ENCODE peak calls at places on chromosomes 11 and 22, in nine cellular contexts. I is Peyer's patch, T is foreskin fibroblast, V is left ventricle myocardium inferior, P is neural crest cell, H is heart right ventricle, Z is mammary epithelial cell, S is HFFc6, L is GM13977. U is an unnamed sample.

GRCh38 chr11:117823941-117824420 is 563 bp downstream of the FXYD2 start:
- DNase-seq in V (peak; percentile 88), S (no peak), I (peak; percentile 49), T (peak; percentile 36), H (peak; percentile 81), Z (no peak), P (no peak), L (no peak), U (peak; percentile 32)

GRCh38 chr11:65420506-65421203 is 1.9 kb upstream of the NEAT1 start:
- DNase-seq in S (no peak), T (no peak), V (no peak), P (no peak), H (no peak), I (peak; percentile 47), L (no peak), Z (no peak), U (no peak)

GRCh38 chr11:45500457-45500856 is 165.0 kb downstream of the CHST1 start:
- DNase-seq in I (no peak), S (no peak), H (no peak), L (no peak), P (peak; percentile 45), V (no peak), T (no peak), Z (no peak), U (no peak)

GRCh38 chr11:45217991-45218390 is 68.2 kb downstream of the SYT13 start:
- DNase-seq in I (no peak), H (no peak), S (no peak), P (no peak), L (no peak), Z (peak; percentile 1), T (peak; percentile 34), V (no peak), U (no peak)

GRCh38 chr22:27930246-27931060 is 11.4 kb upstream of the PITPNB start:
- DNase-seq in P (no peak), I (no peak), Z (peak; percentile 87), S (peak; percentile 15), V (no peak), L (no peak), T (peak; percentile 44), H (no peak), U (no peak)

GRCh38 chr22:33335611-33336279 is 277.6 kb upstream of the SYN3 start:
- DNase-seq in T (no peak), I (no peak), L (no peak), P (no peak), S (no peak), Z (no peak), V (no peak), H (no peak), U (no peak)

GRCh38 chr22:39927544-39927943 is 26.7 kb downstream of the GRAP2 start:
- DNase-seq in I (no peak), S (no peak), Z (no peak), V (no peak), T (no peak), L (no peak), P (no peak), H (no peak), U (no peak)

GRCh38 chr11:6705905-6706535 is 22.9 kb upstream of the MRPL17 start:
- DNase-seq in S (peak; percentile 63), L (peak; percentile 51), H (no peak), V (no peak), P (peak; percentile 55), T (peak; percentile 82), Z (peak; percentile 21), I (peak; percentile 74), U (peak; percentile 21)

GRCh38 chr22:23749747-23750373 is 1.1 kb downstream of the ZNF70 start:
- DNase-seq in P (no peak), Z (no peak), H (no peak), S (no peak), T (no peak), L (peak; percentile 10), I (no peak), V (no peak), U (no peak)

GRCh38 chr11:129595043-129595962 is 219.7 kb downstream of the BARX2 start:
- DNase-seq in L (no peak), V (no peak), P (no peak), Z (no peak), I (no peak), S (no peak), H (no peak), T (no peak), U (no peak)

GRCh38 chr11:119672597-119672996 is 56.4 kb downstream of the NECTIN1 start:
- DNase-seq in T (no peak), L (no peak), H (no peak), Z (no peak), V (no peak), S (no peak), I (no peak), P (no peak), U (no peak)

GRCh38 chr11:43810929-43811596 is 69.6 kb upstream of the ALKBH3 start:
- DNase-seq in L (no peak), T (peak; percentile 12), I (no peak), P (no peak), V (no peak), S (no peak), H (no peak), Z (no peak), U (no peak)
- TF ChIP-seq CTCF in L (no peak), T (peak; percentile 18), I (peak; percentile 13), P (peak; percentile 30), V (peak; percentile 64), S (no peak), H (peak; percentile 49), Z (no peak), U (no peak)

GRCh38 chr11:102666331-102666957 is 39.1 kb downstream of the MMP27 start:
- DNase-seq in V (no peak), Z (peak; percentile 37), H (no peak), T (peak; percentile 75), L (peak; percentile 43), P (peak; percentile 3), I (peak; percentile 56), S (peak; percentile 46), U (no peak)

GRCh38 chr11:102661040-102661439 is 35.9 kb upstream of the MMP20 start:
- DNase-seq in V (no peak), T (no peak), L (no peak), S (no peak), P (no peak), Z (no peak), H (no peak), I (no peak), U (no peak)

GRCh38 chr11:102662607-102663006 is 37.5 kb upstream of the MMP20 start:
- DNase-seq in P (no peak), S (no peak), L (no peak), H (no peak), Z (no peak), V (no peak), I (no peak), T (no peak), U (no peak)

GRCh38 chr11:102669664-102670063 is 35.9 kb downstream of the MMP27 start:
- DNase-seq in V (no peak), I (no peak), T (peak; percentile 42), H (no peak), Z (no peak), L (no peak), S (no peak), P (no peak), U (no peak)

DNA sequence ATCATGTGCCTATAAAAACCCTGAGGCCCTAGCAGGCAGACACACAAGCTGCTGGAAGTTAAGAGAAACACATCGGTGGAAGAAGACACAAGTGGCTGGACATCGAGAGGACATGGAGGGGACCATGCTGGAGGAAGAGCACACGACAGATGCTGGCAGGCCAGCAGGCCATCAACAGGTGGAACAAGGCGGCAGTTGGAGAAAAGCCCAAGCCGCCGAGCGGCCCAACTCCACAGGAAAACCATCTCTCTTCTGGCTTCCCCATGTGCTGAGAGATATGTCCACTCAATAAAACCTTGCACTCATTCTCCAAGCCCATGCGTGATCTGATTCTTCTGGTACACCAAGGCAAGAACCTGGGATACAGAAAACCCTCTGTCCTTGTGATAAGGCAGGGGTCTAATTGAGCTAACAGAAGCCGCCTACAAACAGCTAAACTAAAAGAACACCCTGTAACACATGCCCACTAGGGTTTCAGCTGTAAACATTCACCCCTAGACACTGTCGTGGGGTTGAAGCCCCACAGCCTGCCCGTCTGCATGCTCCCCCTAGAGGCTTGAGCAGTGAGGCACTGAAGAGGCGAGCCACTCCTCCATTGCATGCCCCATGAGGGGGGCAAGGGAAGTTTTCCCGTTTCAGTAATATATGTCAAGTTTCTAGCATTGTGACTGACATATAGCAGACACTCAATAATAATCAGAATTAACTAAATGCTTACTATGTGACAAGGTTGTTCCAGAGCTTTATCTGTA is 39.0 kb upstream of the MMP20 start:
- DNase-seq in V (no peak), T (no peak), H (no peak), I (no peak), L (no peak), Z (no peak), S (no peak), P (no peak), U (no peak)
- TF ChIP-seq CTCF in V (no peak), T (peak; percentile 21), H (no peak), I (peak; percentile 22), L (peak; percentile 57), Z (peak; percentile 34), S (peak; percentile 75), P (peak; percentile 28), U (no peak)

GRCh38 chr11:115208808-115209259 is 295.4 kb downstream of the CADM1 start:
- DNase-seq in T (no peak), P (no peak), S (no peak), H (no peak), I (no peak), V (no peak), Z (no peak), L (no peak), U (no peak)

GRCh38 chr11:115202900-115203552 is 301.2 kb downstream of the CADM1 start:
- DNase-seq in I (no peak), H (no peak), L (no peak), Z (no peak), S (no peak), T (no peak), V (no peak), P (no peak), U (no peak)

GRCh38 chr11:115207916-115208315 is 296.3 kb downstream of the CADM1 start:
- DNase-seq in S (no peak), T (no peak), H (no peak), P (no peak), Z (no peak), L (no peak), I (no peak), V (no peak), U (no peak)

GRCh38 chr11:115206365-115207022 is 297.7 kb downstream of the CADM1 start:
- DNase-seq in V (no peak), I (no peak), P (no peak), T (no peak), S (no peak), H (no peak), L (no peak), Z (no peak), U (no peak)

DNA sequence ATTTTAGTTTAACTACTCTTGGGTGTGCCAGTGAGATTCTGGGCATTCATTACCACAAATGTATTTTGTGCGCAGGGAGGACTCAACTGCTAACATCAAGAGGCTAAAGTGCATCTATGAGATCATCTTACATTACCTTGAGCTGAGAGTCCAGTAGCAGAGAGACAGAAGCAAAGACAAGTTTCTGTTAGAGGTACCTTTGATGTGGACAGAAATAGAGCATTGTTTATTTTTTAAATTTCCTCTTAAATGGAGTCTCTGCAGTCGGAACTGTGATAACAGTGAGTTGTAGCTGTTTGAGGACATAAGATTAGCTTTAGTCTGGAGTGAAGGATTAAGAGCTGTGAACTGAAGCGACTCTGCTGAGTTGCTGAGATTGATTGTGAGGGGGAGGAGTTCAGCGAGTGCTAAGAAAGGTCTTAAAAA is 297.0 kb downstream of the CADM1 start:
- DNase-seq in H (no peak), P (no peak), S (no peak), I (no peak), L (no peak), Z (no peak), T (no peak), V (no peak), U (no peak)
- TF ChIP-seq CTCF in H (no peak), P (no peak), S (no peak), I (no peak), L (no peak), Z (no peak), T (no peak), V (no peak), U (no peak)

GRCh38 chr11:29844701-29845379 is 172.0 kb downstream of the KCNA4 start:
- DNase-seq in P (no peak), H (no peak), I (no peak), S (no peak), Z (no peak), T (no peak), L (no peak), V (no peak), U (no peak)
- TF ChIP-seq CTCF in P (no peak), H (peak; percentile 39), I (no peak), S (no peak), Z (no peak), T (no peak), L (no peak), V (peak; percentile 48), U (no peak)